ENCODE peak calls at places on chromosome 2, in six cellular contexts. One of them, this sample, is unnamed.

GRCh38 chr2:137865954-137866540 is 98.2 kb upstream of the HNMT start:
- DNase-seq in A549: peak; percentile 67
- DNase-seq in activated CD4-positive, CD25-positive, alpha-beta regulatory T cell treated with anti-CD3 and anti-CD28 coated beads, Interleukin-2, amount 50 U/mL, for 16 hours: no peak
- DNase-seq in cardiac fibroblast: peak; percentile 64
- DNase-seq in NCI-H1105 treated with DMSO at 0.1 percent for 48 hours: peak; percentile 63
- DNase-seq in stimulated activated CD4-positive, alpha-beta T cell treated with anti-CD3 and anti-CD28 coated beads, Interleukin-4, amount 100 ng/mL, for 24 hours: peak; percentile 52
- DNase-seq in this sample: peak; percentile 42

GRCh38 chr2:196205891-196206408 is 34.6 kb upstream of the STK17B start:
- DNase-seq in A549: no peak
- DNase-seq in activated CD4-positive, CD25-positive, alpha-beta regulatory T cell treated with anti-CD3 and anti-CD28 coated beads, Interleukin-2, amount 50 U/mL, for 16 hours: no peak
- DNase-seq in cardiac fibroblast: peak; percentile 87
- DNase-seq in NCI-H1105 treated with DMSO at 0.1 percent for 48 hours: no peak
- DNase-seq in stimulated activated CD4-positive, alpha-beta T cell treated with anti-CD3 and anti-CD28 coated beads, Interleukin-4, amount 100 ng/mL, for 24 hours: no peak
- DNase-seq in this sample: no peak

GRCh38 chr2:128578406-128579385 is 260.0 kb upstream of the HS6ST1 start:
- DNase-seq in A549: no peak
- DNase-seq in activated CD4-positive, CD25-positive, alpha-beta regulatory T cell treated with anti-CD3 and anti-CD28 coated beads, Interleukin-2, amount 50 U/mL, for 16 hours: no peak
- DNase-seq in cardiac fibroblast: no peak
- DNase-seq in NCI-H1105 treated with DMSO at 0.1 percent for 48 hours: no peak
- DNase-seq in stimulated activated CD4-positive, alpha-beta T cell treated with anti-CD3 and anti-CD28 coated beads, Interleukin-4, amount 100 ng/mL, for 24 hours: no peak
- DNase-seq in this sample: no peak

GRCh38 chr2:47043142-47043890 is 111.8 kb downstream of the STPG4 start:
- DNase-seq in A549: peak; percentile 81
- DNase-seq in activated CD4-positive, CD25-positive, alpha-beta regulatory T cell treated with anti-CD3 and anti-CD28 coated beads, Interleukin-2, amount 50 U/mL, for 16 hours: no peak
- DNase-seq in cardiac fibroblast: peak; percentile 90
- DNase-seq in NCI-H1105 treated with DMSO at 0.1 percent for 48 hours: no peak
- DNase-seq in stimulated activated CD4-positive, alpha-beta T cell treated with anti-CD3 and anti-CD28 coated beads, Interleukin-4, amount 100 ng/mL, for 24 hours: no peak
- DNase-seq in this sample: peak; percentile 82

GRCh38 chr2:181085729-181086128 is 105.3 kb downstream of the UBE2E3 start:
- DNase-seq in A549: no peak
- DNase-seq in activated CD4-positive, CD25-positive, alpha-beta regulatory T cell treated with anti-CD3 and anti-CD28 coated beads, Interleukin-2, amount 50 U/mL, for 16 hours: no peak
- DNase-seq in cardiac fibroblast: no peak
- DNase-seq in NCI-H1105 treated with DMSO at 0.1 percent for 48 hours: no peak
- DNase-seq in stimulated activated CD4-positive, alpha-beta T cell treated with anti-CD3 and anti-CD28 coated beads, Interleukin-4, amount 100 ng/mL, for 24 hours: no peak
- DNase-seq in this sample: no peak

GRCh38 chr2:112737544-112738232 is 16.9 kb downstream of the NT5DC4 start:
- DNase-seq in A549: no peak
- DNase-seq in activated CD4-positive, CD25-positive, alpha-beta regulatory T cell treated with anti-CD3 and anti-CD28 coated beads, Interleukin-2, amount 50 U/mL, for 16 hours: no peak
- DNase-seq in cardiac fibroblast: no peak
- DNase-seq in NCI-H1105 treated with DMSO at 0.1 percent for 48 hours: no peak
- DNase-seq in stimulated activated CD4-positive, alpha-beta T cell treated with anti-CD3 and anti-CD28 coated beads, Interleukin-4, amount 100 ng/mL, for 24 hours: no peak
- DNase-seq in this sample: no peak

GRCh38 chr2:59884166-59884565 is 669.3 kb downstream of the BCL11A start:
- DNase-seq in A549: no peak
- DNase-seq in activated CD4-positive, CD25-positive, alpha-beta regulatory T cell treated with anti-CD3 and anti-CD28 coated beads, Interleukin-2, amount 50 U/mL, for 16 hours: no peak
- DNase-seq in cardiac fibroblast: no peak
- DNase-seq in NCI-H1105 treated with DMSO at 0.1 percent for 48 hours: no peak
- DNase-seq in stimulated activated CD4-positive, alpha-beta T cell treated with anti-CD3 and anti-CD28 coated beads, Interleukin-4, amount 100 ng/mL, for 24 hours: no peak
- DNase-seq in this sample: no peak

GRCh38 chr2:203681978-203682377 is 24.5 kb upstream of the CD28 start:
- DNase-seq in A549: no peak
- DNase-seq in activated CD4-positive, CD25-positive, alpha-beta regulatory T cell treated with anti-CD3 and anti-CD28 coated beads, Interleukin-2, amount 50 U/mL, for 16 hours: no peak
- DNase-seq in cardiac fibroblast: peak; percentile 66
- DNase-seq in NCI-H1105 treated with DMSO at 0.1 percent for 48 hours: no peak
- DNase-seq in stimulated activated CD4-positive, alpha-beta T cell treated with anti-CD3 and anti-CD28 coated beads, Interleukin-4, amount 100 ng/mL, for 24 hours: no peak
- DNase-seq in this sample: no peak

GRCh38 chr2:16329421-16329820 is 336.2 kb downstream of the CYRIA start:
- DNase-seq in A549: no peak
- DNase-seq in activated CD4-positive, CD25-positive, alpha-beta regulatory T cell treated with anti-CD3 and anti-CD28 coated beads, Interleukin-2, amount 50 U/mL, for 16 hours: no peak
- DNase-seq in cardiac fibroblast: no peak
- DNase-seq in NCI-H1105 treated with DMSO at 0.1 percent for 48 hours: no peak
- DNase-seq in stimulated activated CD4-positive, alpha-beta T cell treated with anti-CD3 and anti-CD28 coated beads, Interleukin-4, amount 100 ng/mL, for 24 hours: no peak
- DNase-seq in this sample: no peak

GRCh38 chr2:182101263-182101662 is 115.6 kb downstream of the PPP1R1C start:
- DNase-seq in A549: peak; percentile 7
- DNase-seq in activated CD4-positive, CD25-positive, alpha-beta regulatory T cell treated with anti-CD3 and anti-CD28 coated beads, Interleukin-2, amount 50 U/mL, for 16 hours: no peak
- DNase-seq in cardiac fibroblast: no peak
- DNase-seq in NCI-H1105 treated with DMSO at 0.1 percent for 48 hours: no peak
- DNase-seq in stimulated activated CD4-positive, alpha-beta T cell treated with anti-CD3 and anti-CD28 coated beads, Interleukin-4, amount 100 ng/mL, for 24 hours: no peak
- DNase-seq in this sample: no peak

GRCh38 chr2:101770672-101771071 is 73.2 kb downstream of the MAP4K4 start:
- DNase-seq in A549: peak; percentile 67
- DNase-seq in activated CD4-positive, CD25-positive, alpha-beta regulatory T cell treated with anti-CD3 and anti-CD28 coated beads, Interleukin-2, amount 50 U/mL, for 16 hours: no peak
- DNase-seq in cardiac fibroblast: peak; percentile 51
- DNase-seq in NCI-H1105 treated with DMSO at 0.1 percent for 48 hours: peak; percentile 42
- DNase-seq in stimulated activated CD4-positive, alpha-beta T cell treated with anti-CD3 and anti-CD28 coated beads, Interleukin-4, amount 100 ng/mL, for 24 hours: peak; percentile 23
- DNase-seq in this sample: no peak

GRCh38 chr2:235170536-235171510 is 219.0 kb downstream of the SH3BP4 start:
- DNase-seq in A549: peak; percentile 86
- DNase-seq in activated CD4-positive, CD25-positive, alpha-beta regulatory T cell treated with anti-CD3 and anti-CD28 coated beads, Interleukin-2, amount 50 U/mL, for 16 hours: no peak
- DNase-seq in cardiac fibroblast: peak; percentile 64
- DNase-seq in NCI-H1105 treated with DMSO at 0.1 percent for 48 hours: peak; percentile 49
- DNase-seq in stimulated activated CD4-positive, alpha-beta T cell treated with anti-CD3 and anti-CD28 coated beads, Interleukin-4, amount 100 ng/mL, for 24 hours: no peak
- DNase-seq in this sample: peak; percentile 55

GRCh38 chr2:237256845-237257244 is 157.1 kb downstream of the COL6A3 start:
- DNase-seq in A549: no peak
- DNase-seq in activated CD4-positive, CD25-positive, alpha-beta regulatory T cell treated with anti-CD3 and anti-CD28 coated beads, Interleukin-2, amount 50 U/mL, for 16 hours: no peak
- DNase-seq in cardiac fibroblast: peak; percentile 86
- DNase-seq in NCI-H1105 treated with DMSO at 0.1 percent for 48 hours: no peak
- DNase-seq in stimulated activated CD4-positive, alpha-beta T cell treated with anti-CD3 and anti-CD28 coated beads, Interleukin-4, amount 100 ng/mL, for 24 hours: no peak
- DNase-seq in this sample: peak; percentile 18

GRCh38 chr2:237614151-237614720 is 13.2 kb upstream of the LRRFIP1 start:
- DNase-seq in A549: peak; percentile 35
- DNase-seq in activated CD4-positive, CD25-positive, alpha-beta regulatory T cell treated with anti-CD3 and anti-CD28 coated beads, Interleukin-2, amount 50 U/mL, for 16 hours: no peak
- DNase-seq in cardiac fibroblast: peak; percentile 73
- DNase-seq in NCI-H1105 treated with DMSO at 0.1 percent for 48 hours: peak; percentile 37
- DNase-seq in stimulated activated CD4-positive, alpha-beta T cell treated with anti-CD3 and anti-CD28 coated beads, Interleukin-4, amount 100 ng/mL, for 24 hours: no peak
- DNase-seq in this sample: no peak

GRCh38 chr2:201357216-201357615 is at the start of gene FLACC1:
- DNase-seq in A549: peak; percentile 57
- DNase-seq in activated CD4-positive, CD25-positive, alpha-beta regulatory T cell treated with anti-CD3 and anti-CD28 coated beads, Interleukin-2, amount 50 U/mL, for 16 hours: no peak
- DNase-seq in cardiac fibroblast: peak; percentile 86
- DNase-seq in NCI-H1105 treated with DMSO at 0.1 percent for 48 hours: no peak
- DNase-seq in stimulated activated CD4-positive, alpha-beta T cell treated with anti-CD3 and anti-CD28 coated beads, Interleukin-4, amount 100 ng/mL, for 24 hours: no peak
- DNase-seq in this sample: peak; percentile 99

This sample was measured in foreskin melanocyte.